ENCODE peak calls at places on chromosomes 11 and 22, in nine cellular contexts. D, P, F, X, I, B, N, K and Z are unnamed samples.

GRCh38 chr11:12164061-12165014 is 53.9 kb downstream of the MICAL2 start:
- DNase-seq in P (no peak), K (no peak), D (no peak), F (no peak), X (peak), B (no peak), I (no peak), N (no peak), Z (peak)

GRCh38 chr11:88402784-88403183 is 65.2 kb upstream of the CTSC start:
- DNase-seq in I (no peak), F (no peak), X (no peak), N (no peak), P (no peak), K (no peak), B (no peak), D (no peak), Z (no peak)

GRCh38 chr11:86674965-86675364 is 2.5 kb upstream of the ME3 start:
- DNase-seq in I (no peak), X (no peak), F (no peak), N (no peak), B (no peak), P (no peak), K (no peak), D (no peak), Z (no peak)

GRCh38 chr22:19149047-19149883 is 827 bp downstream of the GSC2 start:
- DNase-seq in K (peak), B (no peak), D (no peak), I (no peak), F (peak), N (peak), X (no peak), P (no peak), Z (no peak)

GRCh38 chr11:120381401-120381800 is 45.2 kb downstream of the ARHGEF12 start:
- DNase-seq in N (no peak), K (no peak), B (no peak), F (no peak), P (no peak), I (no peak), D (no peak), X (no peak), Z (no peak)

GRCh38 chr11:22433066-22433450 is 94.9 kb downstream of the SLC17A6 start:
- DNase-seq in P (no peak), F (no peak), K (no peak), N (no peak), B (no peak), D (peak), I (no peak), X (no peak), Z (peak)

GRCh38 chr11:36035999-36036398 is 92.1 kb downstream of the LDLRAD3 start:
- DNase-seq in P (no peak), F (no peak), I (no peak), N (no peak), K (no peak), B (no peak), X (no peak), D (no peak), Z (no peak)

GRCh38 chr11:107713009-107713408 is 1.2 kb upstream of the SLN start:
- DNase-seq in X (no peak), P (no peak), B (no peak), I (no peak), D (no peak), F (no peak), K (no peak), N (no peak), Z (peak)

GRCh38 chr11:313787-314547 is at the start of gene IFITM1:
- DNase-seq in X (no peak), D (no peak), B (peak), I (peak), K (peak), F (peak), P (peak), N (no peak), Z (peak)

GRCh38 chr11:83007909-83008580 is 63.7 kb downstream of the RAB30 start:
- DNase-seq in B (no peak), I (no peak), N (peak), X (peak), K (no peak), P (no peak), D (peak), F (no peak), Z (peak)

GRCh38 chr11:86524603-86525352 is 147.6 kb downstream of the ME3 start:
- DNase-seq in B (no peak), X (no peak), P (no peak), I (no peak), D (no peak), F (no peak), K (no peak), N (no peak), Z (no peak)

GRCh38 chr22:40982482-40983385 is 31.6 kb downstream of the RBX1 start:
- DNase-seq in B (no peak), N (no peak), F (no peak), D (no peak), P (no peak), I (no peak), X (no peak), K (no peak), Z (no peak)

GRCh38 chr22:19818264-19819208 is 36.1 kb downstream of the GNB1L start:
- DNase-seq in D (no peak), N (no peak), I (no peak), K (no peak), P (no peak), B (no peak), F (no peak), X (no peak), Z (no peak)

GRCh38 chr11:61293869-61294716 is 1.0 kb downstream of the VWCE start:
- DNase-seq in B (no peak), F (no peak), D (no peak), N (peak), I (peak), P (no peak), K (no peak), X (no peak), Z (peak)

GRCh38 chr11:117185739-117186430 is 7.3 kb downstream of the SIDT2 start:
- DNase-seq in F (no peak), D (no peak), X (no peak), N (no peak), P (no peak), K (no peak), B (no peak), I (no peak), Z (no peak)

GRCh38 chr22:43004362-43005035 is 10.4 kb downstream of the PACSIN2 start:
- DNase-seq in P (no peak), D (no peak), K (no peak), N (peak), X (no peak), B (no peak), I (peak), F (no peak), Z (peak)

GRCh38 chr11:69816671-69817070 is 2.5 kb downstream of the FGF3 start:
- DNase-seq in B (no peak), P (no peak), X (no peak), F (no peak), N (no peak), K (no peak), I (no peak), D (no peak), Z (no peak)

GRCh38 chr11:65417221-65417701 is 5.3 kb upstream of the NEAT1 start:
- DNase-seq in I (no peak), K (no peak), N (peak), B (no peak), F (peak), D (no peak), X (no peak), P (no peak), Z (peak)

GRCh38 chr11:107040447-107041444 is 22.5 kb upstream of the GUCY1A2 start:
- DNase-seq in I (no peak), B (peak), P (no peak), K (no peak), D (peak), F (peak), X (no peak), N (peak), Z (no peak)

GRCh38 chr22:40855104-40855959 is 1.1 kb downstream of the ST13 start:
- DNase-seq in F (no peak), X (no peak), K (no peak), P (no peak), I (peak), B (no peak), D (no peak), N (peak), Z (peak)